ENCODE peak calls at places on chromosome 15, in eight cellular contexts. D is mesenchymal stem cell, M is heart right ventricle, O is pancreas, Z is cardiac muscle cell, P is body of pancreas, V is GM12864, L is Karpas-422. H is an unnamed sample.

GRCh38 chr15:90001683-90002427 is 731 bp downstream of the ZNF710 start:
- DNase-seq in M (peak; percentile 59), P (peak; percentile 66), Z (peak; percentile 71), L (peak; percentile 79), D (peak; percentile 81), V (no peak), O (peak; percentile 70), H (no peak)

GRCh38 chr15:87577336-87577735 is 679.2 kb downstream of the NTRK3 start:
- DNase-seq in O (no peak), M (no peak), P (no peak), L (no peak), V (no peak), Z (no peak), D (no peak), H (no peak)

GRCh38 chr15:89566141-89566540 is 9.1 kb upstream of the TICRR start:
- DNase-seq in D (no peak), V (no peak), P (no peak), O (no peak), Z (no peak), L (no peak), M (no peak), H (no peak)

GRCh38 chr15:82165948-82166376 is 96.6 kb downstream of the EFL1 start:
- DNase-seq in Z (peak; percentile 21), P (no peak), O (no peak), V (no peak), D (peak; percentile 57), M (no peak), L (no peak), H (no peak)

GRCh38 chr15:75674366-75674765 is 26.7 kb downstream of the SNX33 start:
- DNase-seq in D (no peak), M (no peak), O (no peak), P (no peak), Z (no peak), L (no peak), V (no peak), H (no peak)

GRCh38 chr15:62444104-62445027 is 279.3 kb upstream of the C2CD4B start:
- DNase-seq in Z (peak; percentile 87), M (no peak), L (no peak), V (no peak), D (peak; percentile 87), O (peak; percentile 18), P (no peak), H (peak; percentile 81)

GRCh38 chr15:67109141-67110034 is 44.0 kb downstream of the SMAD3 start:
- DNase-seq in M (peak; percentile 72), O (no peak), L (no peak), Z (peak; percentile 98), D (peak; percentile 99), P (peak; percentile 45), V (no peak), H (peak; percentile 96)

GRCh38 chr15:31352911-31353811 is 26.5 kb downstream of the KLF13 start:
- DNase-seq in O (peak; percentile 52), M (peak; percentile 77), D (peak; percentile 96), L (no peak), V (peak; percentile 59), Z (peak; percentile 93), P (peak; percentile 52), H (peak; percentile 77)

GRCh38 chr15:73691398-73691797 is 7.2 kb downstream of the CD276 start:
- DNase-seq in O (no peak), M (peak; percentile 49), Z (peak; percentile 82), D (peak; percentile 88), L (no peak), P (no peak), V (no peak), H (peak; percentile 45)

GRCh38 chr15:62085740-62086139 is 19.0 kb downstream of the C2CD4A start:
- DNase-seq in L (no peak), M (no peak), O (no peak), D (no peak), Z (peak; percentile 52), V (no peak), P (no peak), H (no peak)

GRCh38 chr15:80440024-80440423 is 35.8 kb downstream of the ARNT2 start:
- DNase-seq in Z (no peak), L (no peak), O (no peak), M (no peak), P (no peak), V (no peak), D (no peak), H (no peak)

GRCh38 chr15:36024066-36024465 is 478.1 kb upstream of the DPH6 start:
- DNase-seq in L (no peak), D (peak; percentile 50), V (no peak), P (no peak), M (no peak), O (no peak), Z (peak; percentile 62), H (no peak)

GRCh38 chr15:74788716-74789151 is 6.9 kb downstream of the CSK start:
- DNase-seq in V (peak; percentile 92), Z (no peak), O (no peak), D (no peak), L (peak; percentile 99), M (no peak), P (no peak), H (no peak)

GRCh38 chr15:82046668-82047492 is 1.1 kb upstream of the MEX3B start:
- DNase-seq in M (peak; percentile 94), D (peak; percentile 89), P (peak; percentile 85), V (peak; percentile 56), Z (peak; percentile 96), O (peak; percentile 89), L (peak; percentile 97), H (peak; percentile 71)

GRCh38 chr15:88334436-88334835 is 77.9 kb upstream of the NTRK3 start:
- DNase-seq in O (no peak), P (no peak), Z (no peak), V (no peak), L (no peak), D (no peak), M (no peak), H (no peak)

GRCh38 chr15:88649753-88650551 is 11.1 kb downstream of the ISG20 start:
- DNase-seq in M (no peak), Z (no peak), D (no peak), L (no peak), V (no peak), O (no peak), P (no peak), H (no peak)

GRCh38 chr15:56725386-56725785 is 7.9 kb downstream of the ZNF280D start:
- DNase-seq in M (no peak), D (no peak), L (peak; percentile 59), Z (no peak), O (no peak), V (no peak), P (no peak), H (no peak)

GRCh38 chr15:33293619-33294309 is 17.0 kb upstream of the RYR3 start:
- DNase-seq in L (no peak), M (no peak), P (no peak), Z (peak; percentile 11), O (no peak), V (no peak), D (no peak), H (no peak)
- H3K4me3 ChIP-seq in L (no peak overlapping the region), M (no peak overlapping the region), P (no peak overlapping the region), Z (no peak overlapping the region), O (no peak overlapping the region), V (no peak overlapping the region), D (peak overlapping the region; percentile 19), H (no peak overlapping the region)

DNA sequence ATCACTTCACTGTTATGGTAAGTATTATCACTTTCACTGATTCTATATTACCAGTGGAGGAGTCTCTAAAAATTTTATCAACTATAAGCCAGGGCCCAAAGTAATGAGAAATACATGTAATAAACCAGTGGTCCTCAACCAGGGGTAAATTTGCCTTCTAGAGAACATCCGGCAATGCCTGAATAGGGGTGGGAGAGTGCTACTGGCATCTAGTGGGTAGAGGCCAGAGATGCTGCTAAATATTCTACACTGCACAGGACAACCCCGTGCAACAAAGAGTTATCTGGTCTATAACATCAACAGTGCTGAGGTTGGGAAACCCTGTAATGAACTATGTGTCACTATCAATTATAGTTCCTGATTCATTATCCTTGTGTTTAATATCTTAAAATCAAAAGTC is 2.2 kb downstream of the LYSMD2 start:
- DNase-seq in D (no peak), P (no peak), V (no peak), O (no peak), M (no peak), L (peak; percentile 61), Z (no peak), H (no peak)
- H3K4me3 ChIP-seq in D (no peak overlapping the region), P (no peak overlapping the region), V (peak overlapping the region; percentile 80), O (no peak overlapping the region), M (no peak overlapping the region), L (no peak overlapping the region), Z (no peak overlapping the region), H (no peak overlapping the region)

DNA sequence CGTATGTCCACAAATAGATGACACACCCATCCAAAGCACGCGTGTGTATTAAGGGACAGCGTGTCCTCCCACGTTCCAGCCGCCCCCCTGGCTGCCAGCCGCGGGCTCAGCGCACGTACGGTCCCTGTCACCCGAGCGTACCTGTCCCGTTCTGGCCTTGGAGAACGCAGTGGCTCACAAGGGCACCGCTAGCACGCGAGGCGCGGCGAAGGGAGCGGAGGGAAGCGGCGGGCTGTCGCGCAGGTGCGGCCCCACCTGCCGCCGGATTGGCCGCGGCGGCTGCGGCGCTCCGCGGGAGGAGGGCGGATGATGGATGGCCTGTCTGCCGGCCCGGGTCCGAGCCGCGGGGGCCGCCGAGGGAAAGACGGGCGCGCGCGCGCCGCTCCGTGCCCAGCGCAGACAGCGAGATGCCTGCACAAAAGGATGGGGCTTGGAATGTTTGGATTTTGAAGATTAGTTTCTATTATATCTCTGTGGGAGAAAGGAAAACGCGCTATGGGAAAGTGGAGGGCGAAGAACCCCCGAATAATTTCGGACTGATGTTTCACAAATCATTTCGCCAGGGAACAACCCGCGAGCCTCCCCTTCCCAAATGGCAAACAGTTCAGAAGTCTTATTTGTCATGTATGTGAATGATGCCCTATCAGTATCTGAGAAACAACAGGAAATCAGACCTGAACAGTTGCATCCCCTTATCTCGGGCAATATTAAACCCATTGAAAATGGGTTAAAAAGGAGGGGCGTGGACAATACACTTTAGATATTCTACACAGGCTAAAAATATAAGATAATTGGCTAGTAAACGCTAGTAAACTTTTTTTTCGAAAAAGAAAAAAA is 1003.6 kb upstream of the NR2F2 start:
- DNase-seq in L (no peak), Z (no peak), D (no peak), P (no peak), M (peak; percentile 35), V (no peak), O (no peak), H (no peak)
- H3K4me3 ChIP-seq in L (no peak overlapping the region), Z (peak overlapping the region; percentile 32), D (peak overlapping the region; percentile 78), P (no peak overlapping the region), M (peak overlapping the region; percentile 61), V (no peak overlapping the region), O (peak overlapping the region; percentile 12), H (peak overlapping the region; percentile 47)

GRCh38 chr15:84953726-84954125 is 27.9 kb upstream of the PDE8A start:
- DNase-seq in D (no peak), Z (no peak), V (no peak), O (no peak), M (no peak), P (no peak), L (no peak), H (no peak)

GRCh38 chr15:84956199-84956598 is 25.5 kb upstream of the PDE8A start:
- DNase-seq in V (no peak), M (no peak), D (no peak), O (no peak), P (no peak), Z (no peak), L (no peak), H (no peak)

GRCh38 chr15:84953136-84953535 is 28.5 kb upstream of the PDE8A start:
- DNase-seq in O (no peak), D (peak; percentile 46), V (no peak), L (no peak), Z (peak; percentile 25), P (no peak), M (no peak), H (no peak)

GRCh38 chr15:84950570-84951111 is 31.0 kb upstream of the PDE8A start:
- DNase-seq in D (no peak), L (no peak), O (no peak), M (no peak), Z (no peak), V (no peak), P (no peak), H (no peak)

GRCh38 chr15:84955089-84955848 is 26.4 kb upstream of the PDE8A start:
- DNase-seq in Z (peak; percentile 83), V (no peak), P (peak; percentile 81), O (peak; percentile 72), D (peak; percentile 81), M (peak; percentile 71), L (peak; percentile 51), H (no peak)
- H3K4me3 ChIP-seq in Z (no peak overlapping the region), V (no peak overlapping the region), P (no peak overlapping the region), O (no peak overlapping the region), D (peak overlapping the region; percentile 69), M (peak overlapping the region; percentile 40), L (no peak overlapping the region), H (peak overlapping the region; percentile 30)